ENCODE peak calls at places on chromosomes 11 and 22, in four cellular contexts. R is cardiac fibroblast; L is stimulated activated CD8-positive, alpha-beta memory T cell treated with anti-CD3 and anti-CD28 coated beads, Interleukin-4, amount 100 ng/mL, for 1 hour; M is type B pancreatic cell. W is an unnamed sample.

GRCh38 chr11:129861702-129862107 is 33.7 kb downstream of the NFRKB start:
- DNase-seq in R (peak), M (no peak), L (no peak), W (peak)

GRCh38 chr11:17762309-17762974 is 27.9 kb downstream of the KCNC1 start:
- DNase-seq in R (no peak), L (no peak), M (no peak), W (peak)

GRCh38 chr11:119711476-119711875 is 17.5 kb downstream of the NECTIN1 start:
- DNase-seq in R (no peak), M (no peak), L (no peak), W (no peak)

GRCh38 chr11:112162761-112163669 is 879 bp downstream of the IL18 start:
- DNase-seq in M (no peak), L (no peak), R (no peak), W (peak)

GRCh38 chr11:123330948-123331347 is 99.1 kb upstream of the GRAMD1B start:
- DNase-seq in R (no peak), M (no peak), L (no peak), W (no peak)

GRCh38 chr11:14499178-14499559 is 442 bp downstream of the COPB1 start:
- DNase-seq in R (peak), M (no peak), L (peak), W (peak)

GRCh38 chr11:93740802-93741093 is 547 bp downstream of the TAF1D start:
- DNase-seq in L (peak), M (no peak), R (peak), W (peak)

GRCh38 chr11:13339196-13340153 is 61.9 kb downstream of the BMAL1 start:
- DNase-seq in L (no peak), M (no peak), R (peak), W (peak)

GRCh38 chr22:20424937-20425587 is 12.6 kb downstream of the SCARF2 start:
- DNase-seq in M (no peak), R (no peak), L (no peak), W (no peak)

GRCh38 chr11:77289737-77290136 is 11.7 kb downstream of the GDPD4 start:
- DNase-seq in L (no peak), M (no peak), R (no peak), W (no peak)

GRCh38 chr11:129814244-129814992 is 1.2 kb upstream of the TMEM45B start:
- DNase-seq in M (no peak), L (no peak), R (no peak), W (no peak)

GRCh38 chr11:19849107-19849789 is 136.6 kb downstream of the NAV2 start:
- DNase-seq in L (no peak), R (peak), M (no peak), W (no peak)

GRCh38 chr11:111378773-111379499 is at the start of gene POU2AF1:
- DNase-seq in R (peak), L (no peak), M (no peak), W (peak)

GRCh38 chr22:32311551-32312071 is 46.1 kb upstream of the RFPL3 start:
- DNase-seq in R (no peak), L (no peak), M (peak), W (no peak)

GRCh38 chr11:124233376-124233775 is 7.5 kb upstream of the OR8G1 start:
- DNase-seq in M (no peak), L (no peak), R (no peak), W (peak)

GRCh38 chr11:65829459-65829858 is 4.3 kb upstream of the SNX32 start:
- DNase-seq in R (no peak), M (no peak), L (no peak), W (no peak)

GRCh38 chr11:87176044-87176443 is 138.3 kb downstream of the TMEM135 start:
- DNase-seq in M (no peak), R (no peak), L (no peak), W (peak)

GRCh38 chr11:22246992-22247391 is 54.1 kb downstream of the ANO5 start:
- DNase-seq in L (no peak), R (no peak), M (no peak), W (no peak)

GRCh38 chr22:37048133-37048532 is 3.4 kb upstream of the KCTD17 start:
- DNase-seq in R (no peak), L (no peak), M (no peak), W (no peak)

GRCh38 chr22:39664485-39665200 is 94.1 kb downstream of the CACNA1I start:
- DNase-seq in M (no peak), R (no peak), L (no peak), W (no peak)

GRCh38 chr11:34534826-34535225 is 21.2 kb upstream of the ELF5 start:
- DNase-seq in L (no peak), R (no peak), M (no peak), W (no peak)

GRCh38 chr11:57662893-57663292 is 5.0 kb upstream of the ZDHHC5 start:
- DNase-seq in L (no peak), M (no peak), R (no peak), W (no peak)

GRCh38 chr11:92211576-92212167 is 12.9 kb upstream of the FAT3 start:
- DNase-seq in L (no peak), R (peak), M (no peak), W (peak)

GRCh38 chr22:22745225-22746060 is 101.0 kb downstream of the GGTLC2 start:
- DNase-seq in M (no peak), R (peak), L (no peak), W (peak)

GRCh38 chr11:70497536-70498075 is 99.3 kb downstream of the CTTN start:
- DNase-seq in M (no peak), L (no peak), R (no peak), W (no peak)

GRCh38 chr11:1054143-1055108 is 17.9 kb upstream of the MUC6 start:
- DNase-seq in L (no peak), R (peak), M (no peak), W (no peak)

GRCh38 chr11:45982656-45983470 is 60.4 kb downstream of the LARGE2 start:
- DNase-seq in M (no peak), R (peak), L (no peak), W (peak)

GRCh38 chr11:27150098-27150497 is 109.5 kb downstream of the BBOX1 start:
- DNase-seq in L (no peak), R (no peak), M (no peak), W (no peak)

GRCh38 chr11:71267807-71268421 is 15.5 kb upstream of the SHANK2 start:
- DNase-seq in R (no peak), M (peak), L (no peak), W (no peak)